ENCODE peak calls at places on chromosome 6, in six cellular contexts. Y is GM20000; O is A172; T is HL-60; H is stimulated activated CD4-positive, alpha-beta T cell treated with anti-CD3 and anti-CD28 coated beads, Interleukin-1b, Interleukin-23, amount 100 ng/mL, for 48 hours; S is tibial nerve. L is an unnamed sample.
A peak's percentile ranks its signal among the peaks of the same experiment; 100 is the strongest.

GRCh38 chr6:45105170-45105820 is 222.8 kb upstream of the RUNX2 start:
- DNase-seq in T (no peak), H (no peak), S (no peak), O (no peak), Y (no peak), L (no peak)

GRCh38 chr6:41688256-41688965 is 47.0 kb downstream of the TFEB start:
- DNase-seq in Y (no peak), O (no peak), T (no peak), H (no peak), S (no peak), L (no peak)

GRCh38 chr6:57173886-57174510 is 1.9 kb downstream of the BAG2 start:
- DNase-seq in Y (no peak), H (no peak), T (no peak), O (peak; percentile 70), S (peak; percentile 15), L (peak; percentile 80)

GRCh38 chr6:156028310-156029131 is 572.9 kb upstream of the NOX3 start:
- DNase-seq in Y (no peak), T (no peak), O (peak; percentile 42), S (no peak), H (peak; percentile 3), L (no peak)

GRCh38 chr6:132669690-132670291 is 10.8 kb upstream of the TAAR1 start:
- DNase-seq in H (no peak), S (no peak), T (no peak), O (peak; percentile 16), Y (peak; percentile 32), L (peak; percentile 67)

GRCh38 chr6:114187563-114187962 is 155.3 kb downstream of the HS3ST5 start:
- DNase-seq in H (no peak), S (no peak), T (no peak), Y (no peak), O (no peak), L (no peak)

GRCh38 chr6:116012471-116012949 is 48.2 kb downstream of the FRK start:
- DNase-seq in O (peak; percentile 5), T (no peak), Y (no peak), H (no peak), S (no peak), L (no peak)

GRCh38 chr6:41373919-41374617 is 38.7 kb downstream of the NCR2 start:
- DNase-seq in S (no peak), Y (no peak), H (no peak), T (no peak), O (no peak), L (no peak)

GRCh38 chr6:84466521-84466920 is 239.1 kb upstream of the CEP162 start:
- DNase-seq in Y (no peak), O (peak; percentile 73), S (no peak), H (no peak), T (no peak), L (no peak)

GRCh38 chr6:81753709-81754678 is 1.5 kb upstream of the TENT5A start:
- DNase-seq in O (peak; percentile 54), H (peak; percentile 84), Y (peak; percentile 70), T (peak; percentile 95), S (peak; percentile 82), L (peak; percentile 24)

GRCh38 chr6:54992789-54993188 is 146.2 kb downstream of the FAM83B start:
- DNase-seq in Y (no peak), O (peak; percentile 17), H (no peak), S (no peak), T (peak; percentile 7), L (no peak)

GRCh38 chr6:127880452-127880851 is 20.4 kb downstream of the THEMIS start:
- DNase-seq in H (no peak), T (no peak), S (no peak), Y (no peak), O (peak; percentile 1), L (no peak)

GRCh38 chr6:42104095-42104806 is 38.2 kb downstream of the C6orf132 start:
- DNase-seq in Y (peak; percentile 92), H (peak; percentile 77), S (peak; percentile 61), O (no peak), T (peak; percentile 56), L (peak; percentile 83)

GRCh38 chr6:2848851-2849250 is 7.2 kb upstream of the SERPINB1 start:
- DNase-seq in O (no peak), T (no peak), S (no peak), H (peak; percentile 81), Y (no peak), L (no peak)

GRCh38 chr6:4727671-4728435 is 48.4 kb upstream of the CDYL start:
- DNase-seq in O (peak; percentile 41), Y (peak; percentile 34), T (no peak), S (no peak), H (peak; percentile 6), L (no peak)

GRCh38 chr6:162442675-162443074 is 284.9 kb downstream of the PRKN start:
- DNase-seq in T (no peak), S (no peak), O (no peak), H (no peak), Y (no peak), L (peak; percentile 67)

GRCh38 chr6:137498488-137499219 is 4.5 kb upstream of the OLIG3 start:
- DNase-seq in Y (no peak), O (no peak), S (no peak), T (no peak), H (no peak), L (no peak)

GRCh38 chr6:166027761-166028160 is 139.9 kb downstream of the TBXT start:
- DNase-seq in S (no peak), Y (no peak), T (no peak), O (no peak), H (no peak), L (no peak)

GRCh38 chr6:75752365-75752764 is 3.3 kb downstream of the MYO6 start:
- DNase-seq in T (no peak), O (no peak), Y (no peak), S (no peak), H (no peak), L (no peak)

GRCh38 chr6:72811971-72812421 is 190.1 kb downstream of the KCNQ5 start:
- DNase-seq in H (no peak), O (peak; percentile 79), S (no peak), Y (no peak), T (no peak), L (no peak)

L was measured in HAP-1.